ENCODE peak calls at places on chromosomes 11 and 22, in seven cellular contexts. C, B, O, Q, W, E and D are unnamed samples.
A peak's percentile ranks its signal among the peaks of the same experiment; 100 is the strongest.

GRCh38 chr11:2259466-2259830 is 10.9 kb downstream of the ASCL2 start:
- DNase-seq in Q (no peak), C (no peak), O (no peak), E (no peak), W (no peak), B (no peak), D (no peak)

GRCh38 chr11:37712246-37712645 is 1114.2 kb upstream of the RAG2 start:
- DNase-seq in E (peak; percentile 6), Q (no peak), C (no peak), B (no peak), W (no peak), O (no peak), D (peak; percentile 46)

GRCh38 chr11:114653148-114653547 is 25.2 kb upstream of the NXPE2 start:
- DNase-seq in C (no peak), B (no peak), W (no peak), Q (no peak), O (no peak), E (no peak), D (no peak)

GRCh38 chr11:114074546-114075342 is 15.2 kb downstream of the ZBTB16 start:
- DNase-seq in C (no peak), Q (no peak), B (no peak), O (no peak), E (no peak), W (no peak), D (no peak)

GRCh38 chr11:134663506-134664313 is 251.7 kb upstream of the B3GAT1 start:
- DNase-seq in C (no peak), Q (no peak), O (no peak), B (peak; percentile 72), E (no peak), W (no peak), D (no peak)

GRCh38 chr11:73995731-73996130 is 13.1 kb upstream of the UCP2 start:
- DNase-seq in C (peak; percentile 50), Q (no peak), O (no peak), W (no peak), B (no peak), E (no peak), D (no peak)

GRCh38 chr11:116148645-116149044 is 624.1 kb downstream of the BUD13 start:
- DNase-seq in Q (no peak), B (no peak), W (no peak), E (no peak), O (no peak), C (no peak), D (no peak)

GRCh38 chr11:124644426-124645280 is 22.0 kb downstream of the TBRG1 start:
- DNase-seq in B (no peak), C (no peak), E (peak; percentile 88), Q (peak; percentile 51), O (peak; percentile 77), W (peak; percentile 88), D (peak; percentile 85)

GRCh38 chr11:62402226-62402625 is 16.6 kb upstream of the SCGB1A1 start:
- DNase-seq in W (peak; percentile 57), B (no peak), C (no peak), Q (peak; percentile 71), E (no peak), O (no peak), D (no peak)

GRCh38 chr11:69220581-69221051 is 64.9 kb downstream of the SMIM38 start:
- DNase-seq in W (peak; percentile 67), E (no peak), Q (no peak), C (no peak), B (no peak), O (no peak), D (no peak)

GRCh38 chr11:7442588-7443215 is 42.6 kb upstream of the OLFML1 start:
- DNase-seq in C (peak; percentile 90), O (peak; percentile 62), Q (peak; percentile 73), B (no peak), W (peak; percentile 60), E (peak; percentile 31), D (peak; percentile 80)

GRCh38 chr11:74559110-74559933 is 33.1 kb upstream of the POLD3 start:
- DNase-seq in O (no peak), E (peak; percentile 55), W (no peak), C (no peak), Q (no peak), B (no peak), D (no peak)

GRCh38 chr22:23696326-23696851 is 5.6 kb downstream of the RGL4 start:
- DNase-seq in Q (peak; percentile 66), B (no peak), E (peak; percentile 56), W (no peak), O (no peak), C (peak; percentile 95), D (no peak)

GRCh38 chr11:73426184-73426845 is 50.1 kb downstream of the RELT start:
- DNase-seq in E (peak; percentile 53), O (no peak), Q (no peak), W (peak; percentile 24), B (no peak), C (no peak), D (peak; percentile 33)

GRCh38 chr11:65498042-65498726 is 661 bp upstream of the MALAT1 start:
- DNase-seq in O (peak; percentile 63), E (peak; percentile 68), B (no peak), C (peak; percentile 92), Q (no peak), W (peak; percentile 80), D (peak; percentile 80)

GRCh38 chr11:71913716-71914115 is 14.7 kb downstream of the XNDC1N start:
- DNase-seq in B (no peak), Q (no peak), W (peak; percentile 34), C (no peak), E (peak; percentile 72), O (no peak), D (peak; percentile 63)

GRCh38 chr11:6307879-6308278 is 12.4 kb downstream of the CAVIN3 start:
- DNase-seq in Q (no peak), W (peak; percentile 74), O (no peak), B (no peak), C (no peak), E (peak; percentile 77), D (no peak)

GRCh38 chr11:32374261-32374711 is 61.1 kb downstream of the WT1 start:
- DNase-seq in B (no peak), C (peak; percentile 96), E (peak; percentile 15), W (peak; percentile 39), Q (no peak), O (peak; percentile 52), D (peak; percentile 23)

GRCh38 chr22:20159088-20159487 is 8.2 kb upstream of the CCDC188 start:
- DNase-seq in O (no peak), C (no peak), B (no peak), Q (no peak), W (no peak), E (no peak), D (no peak)

GRCh38 chr11:61120865-61121831 is 18.9 kb downstream of the CD5 start:
- DNase-seq in O (no peak), C (no peak), Q (no peak), W (peak; percentile 60), B (no peak), E (peak; percentile 34), D (no peak)

GRCh38 chr11:88280673-88281316 is 56.7 kb downstream of the CTSC start:
- DNase-seq in E (no peak), B (no peak), C (no peak), W (peak; percentile 44), Q (no peak), O (no peak), D (peak; percentile 47)

GRCh38 chr11:16080688-16081388 is 275.5 kb downstream of the SOX6 start:
- DNase-seq in B (no peak), O (no peak), W (no peak), E (peak; percentile 11), Q (no peak), C (no peak), D (no peak)
- H3K4me3 ChIP-seq in B (no peak overlapping the region), O (no peak overlapping the region), W (no peak overlapping the region), E (no peak overlapping the region), Q (no peak overlapping the region), C (no peak overlapping the region), D (no peak overlapping the region)

GRCh38 chr11:832529-833113 is at the start of gene CD151:
- DNase-seq in E (peak; percentile 45), B (no peak), Q (no peak), W (peak; percentile 90), O (peak; percentile 77), C (peak; percentile 81), D (peak; percentile 87)
- H3K4me1 ChIP-seq in E (peaks cover 38% of the 10 kb centered on the region), B (peaks cover 92% of the 10 kb centered on the region), Q (peaks cover 77% of the 10 kb centered on the region), W (peaks cover 14% of the 10 kb centered on the region), O (peaks cover 40% of the 10 kb centered on the region), C (peaks cover 44% of the 10 kb centered on the region), D (peaks cover 42% of the 10 kb centered on the region)

DNA sequence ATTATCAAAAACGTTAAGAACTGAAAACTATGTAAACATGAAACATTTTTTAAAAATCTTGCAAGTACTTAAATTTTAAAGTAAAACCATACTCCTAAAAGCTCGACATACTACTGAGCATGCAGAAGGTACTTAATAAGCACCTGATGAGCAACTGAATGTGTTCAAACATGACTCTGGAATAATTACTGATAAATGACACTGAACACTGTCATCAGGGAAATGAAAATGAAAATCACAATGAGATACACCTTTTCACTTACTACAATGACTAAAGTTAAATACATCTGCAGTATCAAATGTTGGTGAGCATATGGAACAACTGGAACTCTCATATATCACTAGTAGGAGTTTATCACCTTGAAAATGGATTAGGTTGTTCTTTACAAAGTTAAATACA is 65.2 kb downstream of the PICALM start:
- DNase-seq in C (no peak), Q (no peak), E (no peak), B (no peak), O (no peak), W (no peak), D (no peak)
- H3K36me3 ChIP-seq in C (peaks cover 92% of the 10 kb centered on the region), Q (peaks cover 99% of the 10 kb centered on the region), E (peaks cover 42% of the 10 kb centered on the region), B (peaks cover 98% of the 10 kb centered on the region), O (peaks cover 48% of the 10 kb centered on the region), W (peaks cover 93% of the 10 kb centered on the region), D (peaks cover 100% of the 10 kb centered on the region)

GRCh38 chr22:21998595-21999247 is 16.1 kb upstream of the TOP3B start:
- DNase-seq in O (no peak), W (no peak), E (no peak), B (no peak), Q (no peak), C (no peak), D (no peak)
- H3K4me3 ChIP-seq in O (no peak overlapping the region), W (no peak overlapping the region), E (no peak overlapping the region), B (no peak overlapping the region), Q (no peak overlapping the region), C (no peak overlapping the region), D (no peak overlapping the region)

DNA sequence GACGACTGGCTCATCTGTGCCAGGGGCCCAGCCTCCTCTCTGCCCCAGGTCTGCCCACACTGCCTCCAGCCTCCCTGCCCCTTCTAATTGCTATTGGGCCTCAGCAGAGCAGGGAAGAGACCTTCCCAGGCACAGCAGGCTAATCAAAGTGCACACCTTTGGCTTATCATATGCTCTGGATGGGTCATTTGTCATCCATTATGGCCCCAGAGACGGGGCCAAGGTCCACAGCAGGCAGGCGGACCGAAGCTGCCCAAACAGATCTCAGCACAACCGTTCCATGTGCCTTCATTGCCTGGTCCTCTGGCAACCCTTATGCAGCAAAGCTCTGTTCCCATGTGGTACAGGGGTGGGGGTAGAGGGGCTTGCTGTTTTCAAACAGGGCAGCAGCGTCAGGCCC is 66.6 kb downstream of the TP53I11 start:
- DNase-seq in Q (no peak), E (no peak), W (no peak), C (no peak), B (no peak), O (no peak), D (no peak)
- H3K4me1 ChIP-seq in Q (no peaks in the 10 kb centered on the region), E (peaks cover 11% of the 10 kb centered on the region), W (peaks cover 17% of the 10 kb centered on the region), C (no peaks in the 10 kb centered on the region), B (peaks cover 47% of the 10 kb centered on the region), O (no peaks in the 10 kb centered on the region), D (peaks cover 15% of the 10 kb centered on the region)

GRCh38 chr11:34154059-34154875 is 48.8 kb downstream of the NAT10 start:
- DNase-seq in B (no peak), Q (peak; percentile 49), C (peak; percentile 72), O (no peak), W (no peak), E (no peak), D (no peak)
- H3K36me3 ChIP-seq in B (peaks cover 62% of the 10 kb centered on the region), Q (peaks cover 15% of the 10 kb centered on the region), C (peaks cover 3% of the 10 kb centered on the region), O (peaks cover 22% of the 10 kb centered on the region), W (no peaks in the 10 kb centered on the region), E (peaks cover 10% of the 10 kb centered on the region), D (peaks cover 66% of the 10 kb centered on the region)